ENCODE peak calls at places on chromosomes 3 and 15, in six cellular contexts. One of them, this sample, is unnamed.

GRCh38 chr15:60155661-60156060 is 151.6 kb downstream of the FOXB1 start:
- DNase-seq in K562: no peak
- DNase-seq in GM23338: no peak
- DNase-seq in Panc1: no peak
- DNase-seq in breast epithelium: no peak
- DNase-seq in endothelial cell of umbilical vein: no peak
- DNase-seq in this sample: no peak

GRCh38 chr15:56616551-56616950 is 116.8 kb downstream of the ZNF280D start:
- DNase-seq in K562: no peak
- DNase-seq in breast epithelium: no peak
- DNase-seq in GM23338: peak; percentile 21
- DNase-seq in endothelial cell of umbilical vein: no peak
- DNase-seq in Panc1: no peak
- DNase-seq in this sample: no peak

GRCh38 chr3:101379695-101380376 is 59.5 kb upstream of the IMPG2 start:
- DNase-seq in breast epithelium: no peak
- DNase-seq in GM23338: no peak
- DNase-seq in K562: no peak
- DNase-seq in Panc1: no peak
- DNase-seq in endothelial cell of umbilical vein: no peak
- DNase-seq in this sample: no peak

GRCh38 chr3:73432021-73432722 is 192.6 kb downstream of the PDZRN3 start:
- DNase-seq in endothelial cell of umbilical vein: peak; percentile 42
- DNase-seq in breast epithelium: no peak
- DNase-seq in GM23338: peak; percentile 76
- DNase-seq in K562: peak; percentile 47
- DNase-seq in Panc1: peak; percentile 17
- DNase-seq in this sample: no peak

GRCh38 chr3:46110701-46111493 is 83.6 kb upstream of the XCR1 start:
- DNase-seq in Panc1: no peak
- DNase-seq in breast epithelium: peak; percentile 67
- DNase-seq in K562: no peak
- DNase-seq in GM23338: peak; percentile 19
- DNase-seq in endothelial cell of umbilical vein: no peak
- DNase-seq in this sample: no peak

GRCh38 chr3:8555705-8556314 is 54.2 kb downstream of the LMCD1 start:
- DNase-seq in Panc1: no peak
- DNase-seq in breast epithelium: no peak
- DNase-seq in endothelial cell of umbilical vein: no peak
- DNase-seq in K562: no peak
- DNase-seq in GM23338: no peak
- DNase-seq in this sample: no peak

GRCh38 chr15:96053039-96054021 is 277.2 kb upstream of the NR2F2 start:
- DNase-seq in GM23338: peak; percentile 69
- DNase-seq in endothelial cell of umbilical vein: peak; percentile 47
- DNase-seq in Panc1: no peak
- DNase-seq in K562: peak; percentile 33
- DNase-seq in breast epithelium: peak; percentile 20
- DNase-seq in this sample: no peak

GRCh38 chr15:36029606-36030005 is 483.6 kb upstream of the DPH6 start:
- DNase-seq in breast epithelium: no peak
- DNase-seq in Panc1: no peak
- DNase-seq in K562: no peak
- DNase-seq in endothelial cell of umbilical vein: no peak
- DNase-seq in GM23338: no peak
- DNase-seq in this sample: no peak

GRCh38 chr15:52417957-52418356 is 110.7 kb downstream of the MYO5A start:
- DNase-seq in GM23338: no peak
- DNase-seq in endothelial cell of umbilical vein: no peak
- DNase-seq in K562: no peak
- DNase-seq in Panc1: no peak
- DNase-seq in breast epithelium: no peak
- DNase-seq in this sample: no peak

GRCh38 chr3:36058404-36059035 is 321.8 kb upstream of the STAC start:
- DNase-seq in K562: no peak
- DNase-seq in breast epithelium: no peak
- DNase-seq in GM23338: no peak
- DNase-seq in Panc1: no peak
- DNase-seq in endothelial cell of umbilical vein: no peak
- DNase-seq in this sample: no peak

GRCh38 chr3:71961891-71962290 is 176.9 kb upstream of the PROK2 start:
- DNase-seq in Panc1: no peak
- DNase-seq in breast epithelium: no peak
- DNase-seq in K562: no peak
- DNase-seq in endothelial cell of umbilical vein: no peak
- DNase-seq in GM23338: no peak
- DNase-seq in this sample: no peak

GRCh38 chr3:77939726-77940125 is 899.8 kb downstream of the ROBO2 start:
- DNase-seq in GM23338: no peak
- DNase-seq in breast epithelium: no peak
- DNase-seq in K562: no peak
- DNase-seq in Panc1: no peak
- DNase-seq in endothelial cell of umbilical vein: no peak
- DNase-seq in this sample: no peak

GRCh38 chr3:44001072-44001471 is 240.6 kb upstream of the TOPAZ1 start:
- DNase-seq in K562: no peak
- DNase-seq in GM23338: peak; percentile 40
- DNase-seq in breast epithelium: no peak
- DNase-seq in endothelial cell of umbilical vein: no peak
- DNase-seq in Panc1: no peak
- DNase-seq in this sample: no peak

GRCh38 chr3:17891139-17891850 is 148.9 kb upstream of the TBC1D5 start:
- DNase-seq in endothelial cell of umbilical vein: no peak
- DNase-seq in GM23338: no peak
- DNase-seq in K562: no peak
- DNase-seq in Panc1: no peak
- DNase-seq in breast epithelium: no peak
- DNase-seq in this sample: no peak

GRCh38 chr15:100667405-100668320 is 65.3 kb downstream of the ASB7 start:
- DNase-seq in GM23338: no peak
- DNase-seq in Panc1: no peak
- DNase-seq in K562: no peak
- DNase-seq in breast epithelium: no peak
- DNase-seq in endothelial cell of umbilical vein: no peak
- DNase-seq in this sample: no peak

GRCh38 chr3:127779747-127780146 is 42.6 kb downstream of the MGLL start:
- DNase-seq in Panc1: no peak
- DNase-seq in breast epithelium: no peak
- DNase-seq in endothelial cell of umbilical vein: peak; percentile 84
- DNase-seq in GM23338: no peak
- DNase-seq in K562: no peak
- DNase-seq in this sample: no peak

GRCh38 chr3:112818289-112818688 is 28.4 kb downstream of the CD200R1L start:
- DNase-seq in endothelial cell of umbilical vein: no peak
- DNase-seq in GM23338: no peak
- DNase-seq in K562: no peak
- DNase-seq in breast epithelium: no peak
- DNase-seq in Panc1: no peak
- DNase-seq in this sample: no peak

GRCh38 chr3:105752791-105753415 is 115.9 kb downstream of the CBLB start:
- DNase-seq in Panc1: no peak
- DNase-seq in breast epithelium: no peak
- DNase-seq in K562: no peak
- DNase-seq in GM23338: no peak
- DNase-seq in endothelial cell of umbilical vein: no peak
- DNase-seq in this sample: no peak

GRCh38 chr3:38645076-38645475 is 4.4 kb downstream of the SCN5A start:
- DNase-seq in Panc1: no peak
- DNase-seq in endothelial cell of umbilical vein: no peak
- DNase-seq in GM23338: no peak
- DNase-seq in K562: no peak
- DNase-seq in breast epithelium: no peak
- DNase-seq in this sample: peak; percentile 19

GRCh38 chr3:142269777-142270176 is 44.4 kb upstream of the GK5 start:
- DNase-seq in endothelial cell of umbilical vein: no peak
- DNase-seq in Panc1: no peak
- DNase-seq in breast epithelium: no peak
- DNase-seq in K562: no peak
- DNase-seq in GM23338: no peak
- DNase-seq in this sample: no peak

GRCh38 chr3:149650828-149651227 is 7.0 kb downstream of the WWTR1 start:
- DNase-seq in endothelial cell of umbilical vein: peak; percentile 37
- DNase-seq in K562: no peak
- DNase-seq in GM23338: no peak
- DNase-seq in breast epithelium: no peak
- DNase-seq in Panc1: no peak
- DNase-seq in this sample: no peak
- H3K36me3 ChIP-seq in endothelial cell of umbilical vein: peaks cover 20% of the 10 kb centered on the region
- H3K36me3 ChIP-seq in K562: no peaks in the 10 kb centered on the region
- H3K36me3 ChIP-seq in GM23338: peaks cover 21% of the 10 kb centered on the region
- H3K36me3 ChIP-seq in breast epithelium: no peaks in the 10 kb centered on the region
- H3K36me3 ChIP-seq in Panc1: peaks cover 66% of the 10 kb centered on the region
- H3K36me3 ChIP-seq in this sample: no peaks in the 10 kb centered on the region

GRCh38 chr15:71471347-71471746 is 339.0 kb upstream of the NR2E3 start:
- DNase-seq in breast epithelium: no peak
- DNase-seq in GM23338: no peak
- DNase-seq in endothelial cell of umbilical vein: no peak
- DNase-seq in Panc1: no peak
- DNase-seq in K562: no peak
- DNase-seq in this sample: no peak
- TF ChIP-seq POLR2AphosphoS5 in breast epithelium: no peak
- TF ChIP-seq POLR2AphosphoS5 in GM23338: no peak
- TF ChIP-seq POLR2AphosphoS5 in endothelial cell of umbilical vein: no peak
- TF ChIP-seq POLR2AphosphoS5 in Panc1: no peak
- TF ChIP-seq POLR2AphosphoS5 in K562: no peak
- TF ChIP-seq POLR2AphosphoS5 in this sample: no peak

DNA sequence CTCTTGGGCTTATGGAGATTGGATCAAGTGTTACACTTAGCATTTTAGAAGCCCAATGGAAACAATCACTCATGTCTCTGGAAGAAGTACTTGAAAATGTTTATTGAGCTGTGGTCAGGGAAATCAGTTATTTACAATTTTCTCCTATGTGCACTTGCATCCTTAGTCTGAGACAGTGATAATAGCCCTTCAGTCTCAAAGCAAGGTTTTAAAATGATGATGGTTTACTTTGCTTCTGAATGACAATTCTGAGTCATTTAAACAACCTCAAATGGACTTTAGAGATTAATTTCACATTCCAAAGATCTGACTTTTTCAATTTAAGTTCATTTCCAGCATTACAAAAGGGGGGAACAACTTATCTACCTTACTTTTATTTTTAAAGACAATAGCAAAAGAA is 20.1 kb downstream of the TIPARP start:
- DNase-seq in endothelial cell of umbilical vein: no peak
- DNase-seq in breast epithelium: no peak
- DNase-seq in GM23338: no peak
- DNase-seq in K562: no peak
- DNase-seq in Panc1: no peak
- DNase-seq in this sample: no peak
- H3K4me1 ChIP-seq in endothelial cell of umbilical vein: peaks cover 47% of the 10 kb centered on the region
- H3K4me1 ChIP-seq in breast epithelium: no peaks in the 10 kb centered on the region
- H3K4me1 ChIP-seq in GM23338: no peaks in the 10 kb centered on the region
- H3K4me1 ChIP-seq in K562: no peaks in the 10 kb centered on the region
- H3K4me1 ChIP-seq in Panc1: peaks cover 29% of the 10 kb centered on the region
- H3K4me1 ChIP-seq in this sample: peaks cover 32% of the 10 kb centered on the region

GRCh38 chr15:92929002-92929401 is 28.9 kb downstream of the CHD2 start:
- DNase-seq in Panc1: no peak
- DNase-seq in GM23338: no peak
- DNase-seq in endothelial cell of umbilical vein: no peak
- DNase-seq in breast epithelium: no peak
- DNase-seq in K562: no peak
- DNase-seq in this sample: no peak
- H3K36me3 ChIP-seq in Panc1: peaks cover 65% of the 10 kb centered on the region
- H3K36me3 ChIP-seq in GM23338: peaks cover 74% of the 10 kb centered on the region
- H3K36me3 ChIP-seq in endothelial cell of umbilical vein: peaks cover 21% of the 10 kb centered on the region
- H3K36me3 ChIP-seq in breast epithelium: peaks cover 5% of the 10 kb centered on the region
- H3K36me3 ChIP-seq in K562: peaks cover 93% of the 10 kb centered on the region
- H3K36me3 ChIP-seq in this sample: peaks cover 96% of the 10 kb centered on the region

GRCh38 chr3:148955544-148956346 is 35.6 kb upstream of the GYG1 start:
- DNase-seq in breast epithelium: peak; percentile 75
- DNase-seq in Panc1: no peak
- DNase-seq in GM23338: peak; percentile 76
- DNase-seq in endothelial cell of umbilical vein: peak; percentile 87
- DNase-seq in K562: no peak
- DNase-seq in this sample: no peak
- TF ChIP-seq POLR2AphosphoS5 in breast epithelium: no peak
- TF ChIP-seq POLR2AphosphoS5 in Panc1: no peak
- TF ChIP-seq POLR2AphosphoS5 in GM23338: no peak
- TF ChIP-seq POLR2AphosphoS5 in endothelial cell of umbilical vein: no peak
- TF ChIP-seq POLR2AphosphoS5 in K562: no peak
- TF ChIP-seq POLR2AphosphoS5 in this sample: no peak

GRCh38 chr3:13541691-13542090 is 7.2 kb upstream of the FBLN2 start:
- DNase-seq in endothelial cell of umbilical vein: no peak
- DNase-seq in breast epithelium: no peak
- DNase-seq in GM23338: no peak
- DNase-seq in K562: no peak
- DNase-seq in Panc1: no peak
- DNase-seq in this sample: no peak

GRCh38 chr3:13542142-13542541 is 6.8 kb upstream of the FBLN2 start:
- DNase-seq in Panc1: no peak
- DNase-seq in breast epithelium: no peak
- DNase-seq in K562: no peak
- DNase-seq in endothelial cell of umbilical vein: no peak
- DNase-seq in GM23338: no peak
- DNase-seq in this sample: no peak

GRCh38 chr3:13539671-13540070 is 9.3 kb upstream of the FBLN2 start:
- DNase-seq in Panc1: no peak
- DNase-seq in GM23338: no peak
- DNase-seq in endothelial cell of umbilical vein: no peak
- DNase-seq in K562: peak; percentile 50
- DNase-seq in breast epithelium: no peak
- DNase-seq in this sample: no peak

GRCh38 chr3:13539285-13539625 is 9.7 kb upstream of the FBLN2 start:
- DNase-seq in K562: no peak
- DNase-seq in breast epithelium: no peak
- DNase-seq in GM23338: no peak
- DNase-seq in endothelial cell of umbilical vein: no peak
- DNase-seq in Panc1: no peak
- DNase-seq in this sample: no peak

DNA sequence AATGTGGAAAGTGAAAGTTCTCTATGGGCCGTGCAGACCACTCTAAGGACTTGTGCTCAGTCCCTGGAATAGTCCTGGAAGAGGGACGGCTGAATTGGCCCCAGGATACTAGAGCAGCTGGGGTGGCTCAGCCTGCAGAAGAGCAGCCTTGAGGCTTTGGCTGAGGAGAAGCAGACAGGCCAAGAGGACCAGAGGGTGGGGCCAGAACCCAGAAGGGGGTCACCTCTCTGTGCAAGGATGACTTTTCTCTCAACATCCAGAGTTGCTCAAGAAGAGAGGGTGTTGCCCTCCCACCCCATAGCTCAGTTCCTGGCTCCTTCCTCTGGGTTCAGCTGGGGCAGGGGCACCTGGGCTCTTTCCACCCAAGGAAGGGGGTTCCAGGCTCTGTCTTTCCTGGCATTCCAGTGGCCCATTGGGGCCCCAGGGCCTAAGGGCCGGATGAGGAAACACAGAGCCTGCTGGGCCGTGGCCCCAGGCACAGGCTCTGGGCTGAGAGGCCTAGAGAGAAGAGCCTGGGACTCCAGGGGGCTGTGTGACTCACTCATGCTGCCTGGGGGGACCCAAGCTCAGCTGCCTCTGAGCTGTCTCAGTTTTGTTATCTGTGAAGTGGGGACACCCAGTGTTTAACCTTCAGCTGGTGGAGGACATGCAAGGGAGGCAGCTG is 8.5 kb upstream of the FBLN2 start:
- DNase-seq in GM23338: no peak
- DNase-seq in endothelial cell of umbilical vein: no peak
- DNase-seq in breast epithelium: no peak
- DNase-seq in Panc1: no peak
- DNase-seq in K562: no peak
- DNase-seq in this sample: no peak
- H3K4me1 ChIP-seq in GM23338: peaks cover 9% of the 10 kb centered on the region
- H3K4me1 ChIP-seq in endothelial cell of umbilical vein: no peaks in the 10 kb centered on the region
- H3K4me1 ChIP-seq in breast epithelium: no peaks in the 10 kb centered on the region
- H3K4me1 ChIP-seq in Panc1: no peaks in the 10 kb centered on the region
- H3K4me1 ChIP-seq in K562: no peaks in the 10 kb centered on the region
- H3K4me1 ChIP-seq in this sample: peaks cover 56% of the 10 kb centered on the region

This sample was measured in suprapubic skin.